ENCODE peak calls at places on chromosomes 6 and 20, in ten cellular contexts. U, I, W, J, P, X, V, M, S and D are unnamed samples.

GRCh38 chr6:143096403-143096802 is 35.7 kb downstream of the AIG1 start:
- DNase-seq in U (no peak), I (no peak), W (no peak), J (no peak), P (no peak), X (no peak), V (no peak), M (no peak), S (no peak), D (no peak)

GRCh38 chr6:69487688-69488087 is 309.1 kb downstream of the LMBRD1 start:
- DNase-seq in U (no peak), I (no peak), W (no peak), J (no peak), P (no peak), X (no peak), V (no peak), M (no peak), S (no peak), D (no peak)

GRCh38 chr6:135568366-135568765 is 70.8 kb upstream of the AHI1 start:
- DNase-seq in U (no peak), I (no peak), W (no peak), J (no peak), P (no peak), X (no peak), V (peak), M (peak), S (no peak), D (no peak)

GRCh38 chr6:130129781-130130246 is 92.9 kb downstream of the SAMD3 start:
- DNase-seq in U (no peak), I (no peak), W (no peak), J (no peak), P (no peak), X (no peak), V (no peak), M (no peak), S (no peak), D (no peak)

GRCh38 chr6:96995903-96996302 is 71.4 kb downstream of the KLHL32 start:
- DNase-seq in U (no peak), I (no peak), W (no peak), J (no peak), P (no peak), X (no peak), V (no peak), M (no peak), S (no peak), D (no peak)

GRCh38 chr20:63785646-63786255 is 45.3 kb downstream of the ZBTB46 start:
- DNase-seq in U (no peak), I (no peak), W (no peak), J (no peak), P (no peak), X (no peak), V (no peak), M (no peak), S (no peak), D (no peak)

GRCh38 chr6:14066782-14067406 is 50.7 kb upstream of the CD83 start:
- DNase-seq in U (no peak), I (no peak), W (peak), J (peak), P (no peak), X (peak), V (no peak), M (no peak), S (no peak), D (peak)

GRCh38 chr20:1310087-1310486 is 18.9 kb downstream of the SDCBP2 start:
- DNase-seq in U (no peak), I (peak), W (no peak), J (no peak), P (no peak), X (no peak), V (no peak), M (no peak), S (peak), D (no peak)

GRCh38 chr6:38367231-38367630 is 272.5 kb downstream of the BTBD9 start:
- DNase-seq in U (no peak), I (no peak), W (no peak), J (no peak), P (no peak), X (no peak), V (no peak), M (no peak), S (no peak), D (no peak)

GRCh38 chr6:168684471-168684870 is 243.5 kb downstream of the SMOC2 start:
- DNase-seq in U (no peak), I (no peak), W (no peak), J (no peak), P (no peak), X (no peak), V (no peak), M (no peak), S (no peak), D (no peak)
- TF ChIP-seq POLR2A in U (no peak), I (no peak), W (no peak), J (no peak), P (no peak), X (no peak), V (no peak), M (no peak), S (no peak), D (no peak)

GRCh38 chr6:145815351-145815772 is 767 bp upstream of the FBXO30 start:
- DNase-seq in U (no peak), I (no peak), W (no peak), J (no peak), P (peak), X (no peak), V (no peak), M (no peak), S (no peak), D (no peak)

GRCh38 chr6:145815875-145816274 is 1.3 kb upstream of the FBXO30 start:
- DNase-seq in U (no peak), I (no peak), W (no peak), J (no peak), P (no peak), X (no peak), V (no peak), M (no peak), S (no peak), D (peak)

GRCh38 chr6:145814501-145815350 is at the start of gene FBXO30:
- DNase-seq in U (peak), I (peak), W (peak), J (peak), P (peak), X (peak), V (peak), M (peak), S (peak), D (peak)

GRCh38 chr6:145813285-145814034 is 1.1 kb downstream of the FBXO30 start:
- DNase-seq in U (no peak), I (no peak), W (no peak), J (no peak), P (no peak), X (peak), V (no peak), M (no peak), S (no peak), D (no peak)

GRCh38 chr6:145814035-145814500 is 527 bp downstream of the FBXO30 start:
- DNase-seq in U (no peak), I (no peak), W (no peak), J (no peak), P (peak), X (peak), V (peak), M (no peak), S (no peak), D (no peak)
- TF ChIP-seq POLR2AphosphoS5 in U (no peak), I (no peak), W (no peak), J (no peak), P (peak), X (no peak), V (no peak), M (no peak), S (no peak), D (no peak)

DNA sequence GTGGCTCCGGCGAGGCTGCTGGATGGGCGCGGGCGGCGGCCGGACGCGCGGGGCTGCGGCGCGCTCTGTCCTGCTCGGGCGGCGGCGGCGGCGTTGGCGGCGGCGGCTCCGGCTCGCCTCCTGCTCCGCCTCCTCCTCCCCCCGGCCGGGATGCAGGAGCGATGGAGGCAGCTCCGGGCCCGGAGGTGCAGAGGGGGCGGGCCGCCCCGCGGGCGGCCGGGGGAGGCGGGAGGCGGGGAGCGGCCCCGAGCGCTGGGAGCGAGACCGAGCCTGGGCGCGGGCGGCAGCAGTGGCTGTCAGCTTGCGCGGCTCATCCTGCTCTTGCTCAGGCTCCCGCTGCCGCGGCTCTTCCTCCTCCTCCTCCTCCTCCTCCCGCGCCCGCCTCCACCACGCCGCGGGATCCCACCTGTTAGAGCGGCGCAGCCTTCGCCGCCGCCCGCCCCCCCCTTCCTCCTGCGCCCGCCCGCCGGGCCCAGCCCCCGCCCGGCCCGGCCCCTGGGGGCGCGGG is at the start of gene NOL4L:
- DNase-seq in U (no peak), I (no peak), W (no peak), J (no peak), P (no peak), X (no peak), V (no peak), M (peak), S (peak), D (no peak)
- TF ChIP-seq POLR2A in U (no peak), I (no peak), W (no peak), J (no peak), P (no peak), X (peak), V (no peak), M (no peak), S (no peak), D (no peak)

GRCh38 chr6:67896476-67896875 is 738.6 kb upstream of the ADGRB3 start:
- DNase-seq in U (no peak), I (no peak), W (no peak), J (no peak), P (no peak), X (no peak), V (no peak), M (no peak), S (no peak), D (no peak)

GRCh38 chr6:67897998-67898607 is 737.0 kb upstream of the ADGRB3 start:
- DNase-seq in U (no peak), I (no peak), W (no peak), J (no peak), P (no peak), X (no peak), V (no peak), M (no peak), S (no peak), D (no peak)

GRCh38 chr6:67898875-67899274 is 736.2 kb upstream of the ADGRB3 start:
- DNase-seq in U (no peak), I (no peak), W (no peak), J (no peak), P (no peak), X (no peak), V (no peak), M (no peak), S (no peak), D (no peak)
- TF ChIP-seq POLR2AphosphoS5 in U (no peak), I (no peak), W (no peak), J (no peak), P (no peak), X (no peak), V (no peak), M (no peak), S (no peak), D (no peak)

GRCh38 chr6:33248643-33248931 is 23.1 kb downstream of the VPS52 start:
- DNase-seq in U (no peak), I (no peak), W (no peak), J (no peak), P (no peak), X (no peak), V (no peak), M (peak), S (no peak), D (no peak)

GRCh38 chr6:33249732-33250625 is 21.7 kb downstream of the VPS52 start:
- DNase-seq in U (peak), I (no peak), W (no peak), J (no peak), P (peak), X (no peak), V (no peak), M (no peak), S (peak), D (no peak)

GRCh38 chr6:33250731-33251130 is 20.9 kb downstream of the VPS52 start:
- DNase-seq in U (peak), I (no peak), W (no peak), J (no peak), P (no peak), X (no peak), V (no peak), M (no peak), S (peak), D (no peak)

GRCh38 chr6:33247977-33248642 is 23.6 kb downstream of the VPS52 start:
- DNase-seq in U (peak), I (peak), W (peak), J (peak), P (peak), X (peak), V (peak), M (peak), S (peak), D (peak)

DNA sequence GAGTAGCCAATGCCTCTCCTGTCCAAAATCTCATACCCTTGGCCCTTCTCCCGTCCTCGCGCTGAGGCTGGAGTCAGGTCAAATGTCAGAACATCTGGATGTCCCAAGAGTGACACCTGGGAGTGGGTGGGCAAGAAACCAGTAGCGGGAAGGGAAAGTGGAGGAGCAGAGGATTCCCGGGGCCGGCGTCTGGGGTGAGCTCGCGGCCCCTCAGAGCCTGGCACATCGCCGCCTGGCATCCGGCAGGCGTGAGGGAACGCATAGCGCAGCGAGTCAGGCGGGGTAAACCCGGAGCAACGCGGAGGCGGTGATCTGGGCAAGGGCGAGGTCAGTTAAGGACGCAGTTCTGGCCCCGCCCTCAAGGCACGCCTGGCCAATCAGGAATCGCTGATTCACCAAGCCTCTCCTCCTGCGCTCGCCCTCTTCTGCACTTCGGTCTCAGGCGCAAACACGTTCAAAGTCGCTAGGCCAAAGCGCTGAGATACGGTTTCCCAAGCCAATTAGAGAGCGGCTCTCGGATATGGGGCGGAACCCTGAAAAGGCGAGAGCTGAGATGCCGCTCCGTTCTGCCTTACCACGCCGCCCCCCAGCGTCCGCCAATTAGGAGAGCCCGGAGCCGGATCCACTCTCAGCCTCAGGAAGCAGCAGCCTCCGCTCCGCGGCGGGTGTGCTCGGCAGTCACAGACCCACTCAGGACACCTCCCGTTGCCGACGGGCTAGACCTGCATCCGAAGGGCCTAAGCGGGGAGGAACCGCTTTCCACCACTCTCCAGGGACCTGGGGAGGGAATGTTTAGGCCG is 22.5 kb downstream of the VPS52 start:
- DNase-seq in U (peak), I (peak), W (peak), J (peak), P (peak), X (peak), V (peak), M (peak), S (peak), D (peak)
- TF ChIP-seq POLR2A in U (no peak), I (peak), W (peak), J (peak), P (peak), X (peak), V (peak), M (peak), S (peak), D (peak)

GRCh38 chr6:15659181-15659580 is 3.6 kb downstream of the DTNBP1 start:
- DNase-seq in U (no peak), I (no peak), W (no peak), J (no peak), P (no peak), X (no peak), V (no peak), M (no peak), S (no peak), D (no peak)

GRCh38 chr6:15661815-15662245 is 998 bp downstream of the DTNBP1 start:
- DNase-seq in U (no peak), I (no peak), W (no peak), J (no peak), P (no peak), X (no peak), V (no peak), M (no peak), S (no peak), D (no peak)

GRCh38 chr6:15665237-15665636 is 2.4 kb upstream of the DTNBP1 start:
- DNase-seq in U (no peak), I (no peak), W (no peak), J (no peak), P (no peak), X (no peak), V (no peak), M (no peak), S (no peak), D (no peak)

GRCh38 chr6:15662246-15663056 is at the start of gene DTNBP1:
- DNase-seq in U (peak), I (peak), W (no peak), J (peak), P (peak), X (peak), V (peak), M (peak), S (peak), D (peak)

DNA sequence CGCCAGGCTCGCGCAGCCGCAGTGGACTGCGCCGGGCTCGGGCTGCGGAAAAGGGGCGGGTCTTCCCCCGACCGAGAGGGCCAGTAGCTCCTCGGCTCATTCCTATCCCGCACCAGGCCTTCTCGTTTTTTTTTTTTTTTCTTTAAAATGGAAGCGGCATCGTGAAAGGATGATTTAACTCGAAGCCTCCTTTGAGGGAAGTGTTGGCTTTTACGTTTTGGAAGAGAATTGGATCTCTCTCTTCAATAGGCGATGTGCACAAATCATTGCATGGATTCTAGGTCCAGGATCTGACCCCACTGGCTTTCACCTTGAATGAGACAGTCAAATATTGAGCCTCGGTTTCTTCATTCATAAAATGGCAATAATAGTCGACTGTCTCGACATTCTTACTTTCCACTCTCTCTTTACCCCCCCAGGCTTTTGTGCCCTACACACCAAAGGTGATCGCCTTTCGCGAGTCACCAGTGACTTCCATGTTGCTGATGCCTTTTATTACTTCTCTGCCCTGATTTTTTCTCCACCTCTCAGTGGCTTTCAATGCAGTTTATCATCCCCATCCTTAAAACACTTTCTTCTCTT is 320 bp upstream of the DTNBP1 start:
- DNase-seq in U (no peak), I (no peak), W (peak), J (peak), P (no peak), X (no peak), V (no peak), M (no peak), S (no peak), D (no peak)
- TF ChIP-seq POLR2AphosphoS5 in U (no peak), I (no peak), W (no peak), J (no peak), P (no peak), X (no peak), V (no peak), M (no peak), S (no peak), D (no peak)